ENCODE peak calls at places on chromosomes 6 and 20, in five cellular contexts. One of them, this sample, is unnamed.

GRCh38 chr6:37279366-37280134 is 21.6 kb upstream of the TMEM217 start:
- DNase-seq in HFFc6: peak
- DNase-seq in activated CD4-positive, alpha-beta T cell treated with anti-CD3 and anti-CD28 coated beads for 48 hours: no peak
- DNase-seq in lower lobe of right lung: no peak
- DNase-seq in activated naive CD8-positive, alpha-beta T cell treated with anti-CD3 and anti-CD28 coated beads, Interleukin-2, amount 50 U/mL, for 16 hours: no peak
- DNase-seq in this sample: no peak

GRCh38 chr20:59813126-59813947 is 120.1 kb downstream of the SYCP2 start:
- DNase-seq in lower lobe of right lung: no peak
- DNase-seq in HFFc6: no peak
- DNase-seq in activated CD4-positive, alpha-beta T cell treated with anti-CD3 and anti-CD28 coated beads for 48 hours: no peak
- DNase-seq in activated naive CD8-positive, alpha-beta T cell treated with anti-CD3 and anti-CD28 coated beads, Interleukin-2, amount 50 U/mL, for 16 hours: no peak
- DNase-seq in this sample: no peak

GRCh38 chr6:55528624-55529023 is 50.4 kb downstream of the HMGCLL1 start:
- DNase-seq in activated naive CD8-positive, alpha-beta T cell treated with anti-CD3 and anti-CD28 coated beads, Interleukin-2, amount 50 U/mL, for 16 hours: no peak
- DNase-seq in lower lobe of right lung: no peak
- DNase-seq in HFFc6: peak
- DNase-seq in activated CD4-positive, alpha-beta T cell treated with anti-CD3 and anti-CD28 coated beads for 48 hours: no peak
- DNase-seq in this sample: peak

GRCh38 chr6:38612386-38612965 is 27.3 kb downstream of the BTBD9 start:
- DNase-seq in activated CD4-positive, alpha-beta T cell treated with anti-CD3 and anti-CD28 coated beads for 48 hours: no peak
- DNase-seq in lower lobe of right lung: no peak
- DNase-seq in activated naive CD8-positive, alpha-beta T cell treated with anti-CD3 and anti-CD28 coated beads, Interleukin-2, amount 50 U/mL, for 16 hours: no peak
- DNase-seq in HFFc6: peak
- DNase-seq in this sample: no peak

GRCh38 chr6:139370047-139370706 is 4.3 kb downstream of the CITED2 start:
- DNase-seq in lower lobe of right lung: no peak
- DNase-seq in activated CD4-positive, alpha-beta T cell treated with anti-CD3 and anti-CD28 coated beads for 48 hours: no peak
- DNase-seq in activated naive CD8-positive, alpha-beta T cell treated with anti-CD3 and anti-CD28 coated beads, Interleukin-2, amount 50 U/mL, for 16 hours: no peak
- DNase-seq in HFFc6: peak
- DNase-seq in this sample: peak

GRCh38 chr20:32524871-32525501 is 60.1 kb downstream of the NOL4L start:
- DNase-seq in HFFc6: no peak
- DNase-seq in activated naive CD8-positive, alpha-beta T cell treated with anti-CD3 and anti-CD28 coated beads, Interleukin-2, amount 50 U/mL, for 16 hours: no peak
- DNase-seq in activated CD4-positive, alpha-beta T cell treated with anti-CD3 and anti-CD28 coated beads for 48 hours: peak
- DNase-seq in lower lobe of right lung: peak
- DNase-seq in this sample: peak

GRCh38 chr6:36386495-36387439 is 702 bp downstream of the ETV7 start:
- DNase-seq in activated CD4-positive, alpha-beta T cell treated with anti-CD3 and anti-CD28 coated beads for 48 hours: peak
- DNase-seq in HFFc6: peak
- DNase-seq in lower lobe of right lung: peak
- DNase-seq in activated naive CD8-positive, alpha-beta T cell treated with anti-CD3 and anti-CD28 coated beads, Interleukin-2, amount 50 U/mL, for 16 hours: no peak
- DNase-seq in this sample: no peak

GRCh38 chr6:36957773-36958271 is 3.3 kb downstream of the PI16 start:
- DNase-seq in activated naive CD8-positive, alpha-beta T cell treated with anti-CD3 and anti-CD28 coated beads, Interleukin-2, amount 50 U/mL, for 16 hours: no peak
- DNase-seq in lower lobe of right lung: no peak
- DNase-seq in HFFc6: no peak
- DNase-seq in activated CD4-positive, alpha-beta T cell treated with anti-CD3 and anti-CD28 coated beads for 48 hours: no peak
- DNase-seq in this sample: no peak

GRCh38 chr6:141123084-141123483 is 1009.6 kb upstream of the GJE1 start:
- DNase-seq in activated CD4-positive, alpha-beta T cell treated with anti-CD3 and anti-CD28 coated beads for 48 hours: no peak
- DNase-seq in lower lobe of right lung: no peak
- DNase-seq in activated naive CD8-positive, alpha-beta T cell treated with anti-CD3 and anti-CD28 coated beads, Interleukin-2, amount 50 U/mL, for 16 hours: no peak
- DNase-seq in HFFc6: no peak
- DNase-seq in this sample: peak

GRCh38 chr6:10516953-10517352 is 4.2 kb upstream of the GCNT2 start:
- DNase-seq in activated naive CD8-positive, alpha-beta T cell treated with anti-CD3 and anti-CD28 coated beads, Interleukin-2, amount 50 U/mL, for 16 hours: no peak
- DNase-seq in activated CD4-positive, alpha-beta T cell treated with anti-CD3 and anti-CD28 coated beads for 48 hours: no peak
- DNase-seq in lower lobe of right lung: no peak
- DNase-seq in HFFc6: no peak
- DNase-seq in this sample: no peak

GRCh38 chr6:46352541-46353267 is 138.5 kb downstream of the RCAN2 start:
- DNase-seq in activated naive CD8-positive, alpha-beta T cell treated with anti-CD3 and anti-CD28 coated beads, Interleukin-2, amount 50 U/mL, for 16 hours: no peak
- DNase-seq in activated CD4-positive, alpha-beta T cell treated with anti-CD3 and anti-CD28 coated beads for 48 hours: no peak
- DNase-seq in HFFc6: no peak
- DNase-seq in lower lobe of right lung: no peak
- DNase-seq in this sample: no peak

This sample was measured in NCI-H446.